ENCODE peak calls at places on chromosomes 6 and 20, in eight cellular contexts. One of them, this sample, is unnamed.

GRCh38 chr6:17484201-17484606 is 90.8 kb downstream of the CAP2 start:
- DNase-seq in fibroblast of pulmonary artery: no peak
- DNase-seq in A549: no peak
- DNase-seq in breast epithelium: no peak
- DNase-seq in astrocyte of the spinal cord: no peak
- DNase-seq in CD4-positive, alpha-beta T cell: no peak
- DNase-seq in HFF-Myc: no peak
- DNase-seq in ovary: no peak
- DNase-seq in this sample: no peak

GRCh38 chr6:25670208-25670607 is 18.2 kb downstream of the SCGN start:
- DNase-seq in astrocyte of the spinal cord: no peak
- DNase-seq in ovary: no peak
- DNase-seq in breast epithelium: no peak
- DNase-seq in HFF-Myc: no peak
- DNase-seq in CD4-positive, alpha-beta T cell: no peak
- DNase-seq in A549: no peak
- DNase-seq in fibroblast of pulmonary artery: no peak
- DNase-seq in this sample: no peak

GRCh38 chr6:14130431-14131075 is 13.0 kb downstream of the CD83 start:
- DNase-seq in breast epithelium: no peak
- DNase-seq in astrocyte of the spinal cord: no peak
- DNase-seq in ovary: no peak
- DNase-seq in HFF-Myc: no peak
- DNase-seq in A549: no peak
- DNase-seq in fibroblast of pulmonary artery: no peak
- DNase-seq in CD4-positive, alpha-beta T cell: no peak
- DNase-seq in this sample: no peak

GRCh38 chr6:108866798-108867197 is 18.6 kb downstream of the ARMC2 start:
- DNase-seq in ovary: no peak
- DNase-seq in astrocyte of the spinal cord: no peak
- DNase-seq in A549: no peak
- DNase-seq in fibroblast of pulmonary artery: no peak
- DNase-seq in HFF-Myc: no peak
- DNase-seq in breast epithelium: no peak
- DNase-seq in CD4-positive, alpha-beta T cell: no peak
- DNase-seq in this sample: no peak

GRCh38 chr6:112251170-112251945 is 3.0 kb downstream of the LAMA4 start:
- DNase-seq in A549: no peak
- DNase-seq in HFF-Myc: no peak
- DNase-seq in CD4-positive, alpha-beta T cell: no peak
- DNase-seq in fibroblast of pulmonary artery: peak
- DNase-seq in breast epithelium: no peak
- DNase-seq in astrocyte of the spinal cord: peak
- DNase-seq in ovary: peak
- DNase-seq in this sample: no peak

GRCh38 chr6:148464319-148465010 is 121.8 kb downstream of the SASH1 start:
- DNase-seq in breast epithelium: peak
- DNase-seq in CD4-positive, alpha-beta T cell: peak
- DNase-seq in ovary: peak
- DNase-seq in fibroblast of pulmonary artery: peak
- DNase-seq in HFF-Myc: peak
- DNase-seq in astrocyte of the spinal cord: peak
- DNase-seq in A549: peak
- DNase-seq in this sample: peak

GRCh38 chr6:68087399-68088133 is 547.5 kb upstream of the ADGRB3 start:
- DNase-seq in fibroblast of pulmonary artery: peak
- DNase-seq in HFF-Myc: no peak
- DNase-seq in breast epithelium: no peak
- DNase-seq in CD4-positive, alpha-beta T cell: no peak
- DNase-seq in A549: no peak
- DNase-seq in astrocyte of the spinal cord: peak
- DNase-seq in ovary: no peak
- DNase-seq in this sample: no peak

GRCh38 chr6:137571854-137572253 is 77.7 kb upstream of the OLIG3 start:
- DNase-seq in ovary: no peak
- DNase-seq in CD4-positive, alpha-beta T cell: peak
- DNase-seq in breast epithelium: no peak
- DNase-seq in A549: peak
- DNase-seq in fibroblast of pulmonary artery: peak
- DNase-seq in astrocyte of the spinal cord: peak
- DNase-seq in HFF-Myc: peak
- DNase-seq in this sample: peak

GRCh38 chr6:84546427-84546914 is 217.9 kb downstream of the TBX18 start:
- DNase-seq in CD4-positive, alpha-beta T cell: no peak
- DNase-seq in fibroblast of pulmonary artery: no peak
- DNase-seq in A549: no peak
- DNase-seq in HFF-Myc: peak
- DNase-seq in astrocyte of the spinal cord: peak
- DNase-seq in ovary: no peak
- DNase-seq in breast epithelium: no peak
- DNase-seq in this sample: no peak

GRCh38 chr6:17258763-17259162 is 22.4 kb upstream of the RBM24 start:
- DNase-seq in A549: no peak
- DNase-seq in ovary: no peak
- DNase-seq in CD4-positive, alpha-beta T cell: no peak
- DNase-seq in HFF-Myc: no peak
- DNase-seq in astrocyte of the spinal cord: no peak
- DNase-seq in fibroblast of pulmonary artery: no peak
- DNase-seq in breast epithelium: no peak
- DNase-seq in this sample: no peak

GRCh38 chr20:58308680-58309527 is 611 bp upstream of the RAB22A start:
- DNase-seq in fibroblast of pulmonary artery: peak
- DNase-seq in astrocyte of the spinal cord: peak
- DNase-seq in ovary: peak
- DNase-seq in A549: peak
- DNase-seq in breast epithelium: peak
- DNase-seq in CD4-positive, alpha-beta T cell: no peak
- DNase-seq in HFF-Myc: no peak
- DNase-seq in this sample: peak

GRCh38 chr20:10492844-10493243 is 57.7 kb downstream of the SLX4IP start:
- DNase-seq in HFF-Myc: no peak
- DNase-seq in fibroblast of pulmonary artery: no peak
- DNase-seq in breast epithelium: no peak
- DNase-seq in CD4-positive, alpha-beta T cell: no peak
- DNase-seq in A549: peak
- DNase-seq in ovary: no peak
- DNase-seq in astrocyte of the spinal cord: no peak
- DNase-seq in this sample: no peak
- TF ChIP-seq CTCF in HFF-Myc: no peak
- TF ChIP-seq CTCF in fibroblast of pulmonary artery: no peak
- TF ChIP-seq CTCF in breast epithelium: no peak
- TF ChIP-seq CTCF in CD4-positive, alpha-beta T cell: no peak
- TF ChIP-seq CTCF in A549: no peak
- TF ChIP-seq CTCF in ovary: no peak
- TF ChIP-seq CTCF in astrocyte of the spinal cord: no peak
- TF ChIP-seq CTCF in this sample: no peak

GRCh38 chr20:49936153-49937022 is at the start of gene RNF114:
- DNase-seq in breast epithelium: peak
- DNase-seq in HFF-Myc: peak
- DNase-seq in ovary: peak
- DNase-seq in fibroblast of pulmonary artery: peak
- DNase-seq in A549: peak
- DNase-seq in astrocyte of the spinal cord: peak
- DNase-seq in CD4-positive, alpha-beta T cell: peak
- DNase-seq in this sample: peak
- TF ChIP-seq CTCF in breast epithelium: no peak
- TF ChIP-seq CTCF in HFF-Myc: no peak
- TF ChIP-seq CTCF in ovary: no peak
- TF ChIP-seq CTCF in fibroblast of pulmonary artery: no peak
- TF ChIP-seq CTCF in A549: no peak
- TF ChIP-seq CTCF in astrocyte of the spinal cord: no peak
- TF ChIP-seq CTCF in CD4-positive, alpha-beta T cell: no peak
- TF ChIP-seq CTCF in this sample: no peak

GRCh38 chr6:129502261-129502660 is 207.7 kb downstream of the ARHGAP18 start:
- DNase-seq in astrocyte of the spinal cord: no peak
- DNase-seq in A549: no peak
- DNase-seq in ovary: no peak
- DNase-seq in breast epithelium: no peak
- DNase-seq in fibroblast of pulmonary artery: no peak
- DNase-seq in CD4-positive, alpha-beta T cell: no peak
- DNase-seq in HFF-Myc: no peak
- DNase-seq in this sample: no peak
- TF ChIP-seq CTCF in astrocyte of the spinal cord: no peak
- TF ChIP-seq CTCF in A549: no peak
- TF ChIP-seq CTCF in ovary: no peak
- TF ChIP-seq CTCF in breast epithelium: no peak
- TF ChIP-seq CTCF in fibroblast of pulmonary artery: no peak
- TF ChIP-seq CTCF in CD4-positive, alpha-beta T cell: no peak
- TF ChIP-seq CTCF in HFF-Myc: no peak
- TF ChIP-seq CTCF in this sample: no peak

GRCh38 chr6:4055420-4056041 is 23.4 kb downstream of the FAM217A start:
- DNase-seq in astrocyte of the spinal cord: peak
- DNase-seq in breast epithelium: no peak
- DNase-seq in HFF-Myc: peak
- DNase-seq in ovary: no peak
- DNase-seq in A549: peak
- DNase-seq in fibroblast of pulmonary artery: peak
- DNase-seq in CD4-positive, alpha-beta T cell: no peak
- DNase-seq in this sample: no peak
- TF ChIP-seq CTCF in astrocyte of the spinal cord: peak
- TF ChIP-seq CTCF in breast epithelium: no peak
- TF ChIP-seq CTCF in HFF-Myc: peak
- TF ChIP-seq CTCF in ovary: no peak
- TF ChIP-seq CTCF in A549: peak
- TF ChIP-seq CTCF in fibroblast of pulmonary artery: peak
- TF ChIP-seq CTCF in CD4-positive, alpha-beta T cell: no peak
- TF ChIP-seq CTCF in this sample: peak

This sample was measured in neural crest cell.